ENCODE peak calls at places on chromosome 16, in six cellular contexts. One of them, this sample, is unnamed.
A peak's percentile ranks its signal among the peaks of the same experiment; 100 is the strongest.

GRCh38 chr16:1787322-1788094 is 4.7 kb downstream of the NUBP2 start:
- DNase-seq in Panc1: no peak
- DNase-seq in effector memory CD4-positive, alpha-beta T cell: no peak
- DNase-seq in fibroblast of lung: no peak
- DNase-seq in Caco-2: no peak
- DNase-seq in stomach: no peak
- DNase-seq in this sample: no peak

GRCh38 chr16:15418206-15418605 is 16.2 kb upstream of the BMERB1 start:
- DNase-seq in stomach: no peak
- DNase-seq in Panc1: no peak
- DNase-seq in Caco-2: no peak
- DNase-seq in effector memory CD4-positive, alpha-beta T cell: no peak
- DNase-seq in fibroblast of lung: no peak
- DNase-seq in this sample: no peak

GRCh38 chr16:31356566-31357323 is 1.8 kb downstream of the ITGAX start:
- DNase-seq in Panc1: no peak
- DNase-seq in stomach: no peak
- DNase-seq in fibroblast of lung: no peak
- DNase-seq in Caco-2: no peak
- DNase-seq in effector memory CD4-positive, alpha-beta T cell: no peak
- DNase-seq in this sample: no peak

GRCh38 chr16:79628501-79628975 is 28.0 kb upstream of the MAF start:
- DNase-seq in Caco-2: no peak
- DNase-seq in effector memory CD4-positive, alpha-beta T cell: no peak
- DNase-seq in stomach: no peak
- DNase-seq in fibroblast of lung: peak; percentile 78
- DNase-seq in Panc1: no peak
- DNase-seq in this sample: no peak

GRCh38 chr16:785563-786535 is 2.3 kb downstream of the RPUSD1 start:
- DNase-seq in effector memory CD4-positive, alpha-beta T cell: peak; percentile 49
- DNase-seq in Panc1: no peak
- DNase-seq in stomach: peak; percentile 82
- DNase-seq in Caco-2: no peak
- DNase-seq in fibroblast of lung: peak; percentile 41
- DNase-seq in this sample: peak; percentile 64

GRCh38 chr16:22123759-22124490 is 31.6 kb downstream of the VWA3A start:
- DNase-seq in fibroblast of lung: no peak
- DNase-seq in effector memory CD4-positive, alpha-beta T cell: no peak
- DNase-seq in stomach: no peak
- DNase-seq in Caco-2: no peak
- DNase-seq in Panc1: no peak
- DNase-seq in this sample: no peak

GRCh38 chr16:59170065-59170712 is 436.1 kb upstream of the GOT2 start:
- DNase-seq in stomach: no peak
- DNase-seq in Panc1: no peak
- DNase-seq in effector memory CD4-positive, alpha-beta T cell: no peak
- DNase-seq in fibroblast of lung: peak; percentile 12
- DNase-seq in Caco-2: no peak
- DNase-seq in this sample: no peak

GRCh38 chr16:50970221-50970620 is 180.8 kb downstream of the SALL1 start:
- DNase-seq in effector memory CD4-positive, alpha-beta T cell: no peak
- DNase-seq in stomach: no peak
- DNase-seq in Caco-2: no peak
- DNase-seq in fibroblast of lung: no peak
- DNase-seq in Panc1: no peak
- DNase-seq in this sample: no peak

GRCh38 chr16:22262460-22262859 is 34.7 kb upstream of the POLR3E start:
- DNase-seq in effector memory CD4-positive, alpha-beta T cell: no peak
- DNase-seq in Caco-2: no peak
- DNase-seq in Panc1: no peak
- DNase-seq in stomach: no peak
- DNase-seq in fibroblast of lung: no peak
- DNase-seq in this sample: no peak

GRCh38 chr16:69699915-69700314 is 26.4 kb downstream of the NQO1 start:
- DNase-seq in effector memory CD4-positive, alpha-beta T cell: no peak
- DNase-seq in fibroblast of lung: no peak
- DNase-seq in Panc1: no peak
- DNase-seq in Caco-2: no peak
- DNase-seq in stomach: no peak
- DNase-seq in this sample: no peak

GRCh38 chr16:27745348-27745747 is 195.4 kb downstream of the KATNIP start:
- DNase-seq in Panc1: no peak
- DNase-seq in fibroblast of lung: no peak
- DNase-seq in effector memory CD4-positive, alpha-beta T cell: no peak
- DNase-seq in stomach: no peak
- DNase-seq in Caco-2: no peak
- DNase-seq in this sample: no peak

GRCh38 chr16:51994597-51994996 is 552.3 kb downstream of the TOX3 start:
- DNase-seq in effector memory CD4-positive, alpha-beta T cell: no peak
- DNase-seq in Caco-2: peak; percentile 38
- DNase-seq in fibroblast of lung: no peak
- DNase-seq in stomach: peak; percentile 92
- DNase-seq in Panc1: peak; percentile 30
- DNase-seq in this sample: peak; percentile 98

GRCh38 chr16:86217891-86218270 is 292.4 kb upstream of the FOXF1 start:
- DNase-seq in fibroblast of lung: no peak
- DNase-seq in effector memory CD4-positive, alpha-beta T cell: no peak
- DNase-seq in stomach: no peak
- DNase-seq in Caco-2: no peak
- DNase-seq in Panc1: no peak
- DNase-seq in this sample: peak; percentile 88

GRCh38 chr16:11674818-11675560 is 6.7 kb downstream of the SNN start:
- DNase-seq in Panc1: no peak
- DNase-seq in effector memory CD4-positive, alpha-beta T cell: no peak
- DNase-seq in stomach: no peak
- DNase-seq in Caco-2: no peak
- DNase-seq in fibroblast of lung: peak; percentile 51
- DNase-seq in this sample: no peak
- H3K4me1 ChIP-seq in Panc1: peaks cover 13% of the 10 kb centered on the region
- H3K4me1 ChIP-seq in effector memory CD4-positive, alpha-beta T cell: peaks cover 32% of the 10 kb centered on the region
- H3K4me1 ChIP-seq in stomach: peaks cover 98% of the 10 kb centered on the region
- H3K4me1 ChIP-seq in Caco-2: peaks cover 13% of the 10 kb centered on the region
- H3K4me1 ChIP-seq in fibroblast of lung: peaks cover 26% of the 10 kb centered on the region
- H3K4me1 ChIP-seq in this sample: peaks cover 10% of the 10 kb centered on the region

DNA sequence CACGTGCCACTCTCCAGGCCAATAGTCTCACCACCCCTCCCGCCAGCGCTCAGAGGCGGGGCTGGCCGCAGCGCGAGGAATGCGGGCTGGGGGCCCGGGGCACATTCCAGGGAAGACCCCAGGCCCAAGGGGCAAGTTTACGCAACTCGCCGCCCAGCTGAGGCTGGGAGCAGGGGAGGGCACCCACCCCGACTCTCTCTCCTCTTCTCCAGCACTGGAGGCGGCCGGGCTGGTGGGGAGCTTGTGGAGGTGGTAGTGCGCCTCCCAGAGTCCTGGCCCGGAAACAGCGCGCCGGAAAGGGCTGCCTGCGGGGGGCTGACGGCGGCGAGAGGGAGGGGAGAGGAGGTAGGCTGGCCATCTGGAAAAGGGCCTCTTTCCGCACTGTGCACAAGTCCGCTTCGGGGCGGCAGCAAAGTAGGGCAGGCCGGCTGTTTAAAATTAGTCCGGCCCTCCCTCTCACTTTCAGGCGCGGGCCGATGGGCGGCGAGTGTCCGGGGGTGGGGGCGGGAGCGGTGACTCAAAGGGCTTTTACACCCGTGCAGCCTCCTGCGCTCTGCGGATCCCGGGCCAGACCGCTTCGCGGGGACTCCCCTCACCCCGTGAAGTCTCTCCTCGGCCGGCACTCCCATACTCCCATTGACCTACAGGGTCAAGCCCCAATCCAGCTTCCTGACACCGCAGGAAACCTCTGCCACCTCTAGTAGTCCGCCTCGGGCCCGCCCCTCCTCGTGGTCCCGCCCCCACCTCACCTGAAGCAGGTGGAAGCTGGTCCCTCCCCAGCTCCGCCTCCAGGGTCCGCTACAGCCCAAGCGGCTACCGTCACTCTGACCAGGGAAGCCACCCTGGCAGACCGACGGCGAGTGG is 968 bp downstream of the FHOD1 start:
- DNase-seq in Caco-2: peak; percentile 99
- DNase-seq in effector memory CD4-positive, alpha-beta T cell: peak; percentile 46
- DNase-seq in fibroblast of lung: peak; percentile 88
- DNase-seq in stomach: peak; percentile 95
- DNase-seq in Panc1: no peak
- DNase-seq in this sample: peak; percentile 91
- H3K4me1 ChIP-seq in Caco-2: peaks cover 35% of the 10 kb centered on the region
- H3K4me1 ChIP-seq in effector memory CD4-positive, alpha-beta T cell: peaks cover 51% of the 10 kb centered on the region
- H3K4me1 ChIP-seq in fibroblast of lung: peaks cover 52% of the 10 kb centered on the region
- H3K4me1 ChIP-seq in stomach: peaks cover 65% of the 10 kb centered on the region
- H3K4me1 ChIP-seq in Panc1: peaks cover 10% of the 10 kb centered on the region
- H3K4me1 ChIP-seq in this sample: peaks cover 21% of the 10 kb centered on the region

DNA sequence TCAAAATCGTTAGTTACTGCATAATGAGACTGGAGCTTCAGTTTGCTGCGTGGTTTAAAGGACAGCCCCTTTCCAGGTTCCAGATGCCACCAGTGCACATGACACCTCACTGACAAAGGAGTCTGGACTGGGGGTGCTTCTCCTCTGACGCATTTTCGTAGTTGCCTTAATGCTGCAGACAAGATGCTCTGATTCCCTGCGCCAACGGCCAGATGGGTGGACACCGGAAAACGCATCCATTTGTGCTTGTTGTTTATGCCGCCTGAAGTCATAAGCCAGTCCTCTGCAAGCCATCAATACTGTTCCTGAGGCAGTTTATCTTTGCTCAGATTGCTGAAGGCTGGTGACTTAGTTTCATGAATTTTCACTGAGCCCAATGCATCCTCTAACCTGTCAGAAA is 16.0 kb downstream of the FBXO31 start:
- DNase-seq in Panc1: no peak
- DNase-seq in fibroblast of lung: no peak
- DNase-seq in effector memory CD4-positive, alpha-beta T cell: no peak
- DNase-seq in Caco-2: no peak
- DNase-seq in stomach: no peak
- DNase-seq in this sample: no peak
- H3K4me1 ChIP-seq in Panc1: no peaks in the 10 kb centered on the region
- H3K4me1 ChIP-seq in fibroblast of lung: peaks cover 7% of the 10 kb centered on the region
- H3K4me1 ChIP-seq in effector memory CD4-positive, alpha-beta T cell: no peaks in the 10 kb centered on the region
- H3K4me1 ChIP-seq in Caco-2: no peaks in the 10 kb centered on the region
- H3K4me1 ChIP-seq in stomach: peaks cover 91% of the 10 kb centered on the region
- H3K4me1 ChIP-seq in this sample: no peaks in the 10 kb centered on the region

GRCh38 chr16:3718628-3719027 is 1.3 kb upstream of the TRAP1 start:
- DNase-seq in stomach: no peak
- DNase-seq in fibroblast of lung: no peak
- DNase-seq in effector memory CD4-positive, alpha-beta T cell: no peak
- DNase-seq in Caco-2: no peak
- DNase-seq in Panc1: no peak
- DNase-seq in this sample: no peak
- H3K4me1 ChIP-seq in stomach: peaks cover 37% of the 10 kb centered on the region
- H3K4me1 ChIP-seq in fibroblast of lung: peaks cover 9% of the 10 kb centered on the region
- H3K4me1 ChIP-seq in effector memory CD4-positive, alpha-beta T cell: peaks cover 11% of the 10 kb centered on the region
- H3K4me1 ChIP-seq in Caco-2: peaks cover 9% of the 10 kb centered on the region
- H3K4me1 ChIP-seq in Panc1: peaks cover 4% of the 10 kb centered on the region
- H3K4me1 ChIP-seq in this sample: no peaks in the 10 kb centered on the region

GRCh38 chr16:30025574-30025973 is 2.6 kb downstream of the C16orf92 start:
- DNase-seq in Caco-2: no peak
- DNase-seq in effector memory CD4-positive, alpha-beta T cell: no peak
- DNase-seq in fibroblast of lung: no peak
- DNase-seq in stomach: no peak
- DNase-seq in Panc1: no peak
- DNase-seq in this sample: no peak

GRCh38 chr16:30030011-30030685 is 923 bp downstream of the TLCD3B start:
- DNase-seq in fibroblast of lung: no peak
- DNase-seq in Caco-2: no peak
- DNase-seq in Panc1: no peak
- DNase-seq in stomach: no peak
- DNase-seq in effector memory CD4-positive, alpha-beta T cell: no peak
- DNase-seq in this sample: no peak

GRCh38 chr16:30026449-30026848 is 3.5 kb downstream of the C16orf92 start:
- DNase-seq in Caco-2: no peak
- DNase-seq in effector memory CD4-positive, alpha-beta T cell: no peak
- DNase-seq in stomach: no peak
- DNase-seq in Panc1: no peak
- DNase-seq in fibroblast of lung: no peak
- DNase-seq in this sample: peak; percentile 61

GRCh38 chr16:30028438-30029093 is 2.5 kb downstream of the TLCD3B start:
- DNase-seq in Caco-2: no peak
- DNase-seq in stomach: no peak
- DNase-seq in Panc1: no peak
- DNase-seq in effector memory CD4-positive, alpha-beta T cell: no peak
- DNase-seq in fibroblast of lung: no peak
- DNase-seq in this sample: no peak

DNA sequence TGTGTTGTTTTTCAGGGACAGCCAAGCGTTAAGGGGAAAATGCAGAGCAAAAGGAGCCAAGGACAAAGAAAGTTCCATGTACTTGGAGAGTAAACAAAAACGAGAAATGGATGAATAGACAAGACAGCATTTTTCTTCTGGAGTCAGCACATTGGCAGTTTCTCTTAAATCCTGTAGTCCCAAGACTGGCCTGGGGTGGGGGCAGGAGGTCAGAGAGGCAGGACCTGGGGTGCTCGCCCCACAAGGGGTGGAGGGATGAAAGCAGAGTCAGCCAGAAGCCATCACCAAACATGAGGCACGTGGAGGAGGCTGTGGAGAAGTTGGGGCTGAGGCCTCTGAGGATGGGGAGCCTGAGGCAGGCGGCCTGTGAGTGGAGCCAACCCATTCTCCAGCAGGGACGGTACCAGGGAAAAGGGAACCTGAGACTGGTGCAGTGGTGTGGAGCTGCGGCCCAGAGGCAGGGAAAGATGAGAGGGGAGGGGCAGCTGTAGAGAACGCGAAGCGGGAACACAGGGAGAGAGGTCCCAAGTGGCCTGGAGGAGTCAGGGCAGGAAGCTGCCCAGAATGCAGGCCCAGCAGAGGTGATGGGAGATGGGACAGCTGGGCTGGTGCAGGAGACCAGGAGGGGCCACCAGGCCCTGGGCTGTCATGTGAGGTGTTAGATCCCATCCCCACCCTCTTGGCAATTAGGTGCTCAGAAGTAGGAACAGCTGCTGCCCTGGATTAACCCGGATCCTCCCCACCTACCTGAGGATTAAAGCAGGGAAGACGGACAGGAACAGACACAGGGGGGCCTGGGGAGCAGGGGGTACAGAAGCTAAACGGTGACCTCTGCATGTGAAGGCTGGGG is 3.3 kb downstream of the TLCD3B start:
- DNase-seq in Caco-2: no peak
- DNase-seq in fibroblast of lung: no peak
- DNase-seq in stomach: no peak
- DNase-seq in effector memory CD4-positive, alpha-beta T cell: no peak
- DNase-seq in Panc1: no peak
- DNase-seq in this sample: no peak
- H3K4me1 ChIP-seq in Caco-2: no peaks in the 10 kb centered on the region
- H3K4me1 ChIP-seq in fibroblast of lung: peaks cover 2% of the 10 kb centered on the region
- H3K4me1 ChIP-seq in stomach: peaks cover 12% of the 10 kb centered on the region
- H3K4me1 ChIP-seq in effector memory CD4-positive, alpha-beta T cell: no peaks in the 10 kb centered on the region
- H3K4me1 ChIP-seq in Panc1: peaks cover 9% of the 10 kb centered on the region
- H3K4me1 ChIP-seq in this sample: peaks cover 5% of the 10 kb centered on the region

GRCh38 chr16:29708917-29709600 is 30.1 kb downstream of the QPRT start:
- DNase-seq in Panc1: no peak
- DNase-seq in fibroblast of lung: no peak
- DNase-seq in effector memory CD4-positive, alpha-beta T cell: no peak
- DNase-seq in Caco-2: no peak
- DNase-seq in stomach: no peak
- DNase-seq in this sample: no peak
- H3K4me1 ChIP-seq in Panc1: peaks cover 3% of the 10 kb centered on the region
- H3K4me1 ChIP-seq in fibroblast of lung: no peaks in the 10 kb centered on the region
- H3K4me1 ChIP-seq in effector memory CD4-positive, alpha-beta T cell: peaks cover 10% of the 10 kb centered on the region
- H3K4me1 ChIP-seq in Caco-2: no peaks in the 10 kb centered on the region
- H3K4me1 ChIP-seq in stomach: peaks cover 10% of the 10 kb centered on the region
- H3K4me1 ChIP-seq in this sample: no peaks in the 10 kb centered on the region

This sample was measured in pancreas.